ENCODE peak calls at places on chromosomes 12 and 14, in four cellular contexts. Z is fibroblast of lung, S is HL-60, N is cardiac fibroblast. E is an unnamed sample.

GRCh38 chr12:47990351-47991105 is 13.7 kb downstream of the COL2A1 start:
- DNase-seq in Z (peak; percentile 2), S (peak; percentile 37), N (peak; percentile 36), E (peak; percentile 12)

GRCh38 chr12:55743131-55743921 is 404 bp downstream of the GDF11 start:
- DNase-seq in Z (peak; percentile 70), S (peak; percentile 59), N (peak; percentile 74), E (peak; percentile 66)

GRCh38 chr12:68092976-68093375 is 66.6 kb downstream of the IFNG start:
- DNase-seq in Z (no peak), S (no peak), N (no peak), E (no peak)

GRCh38 chr14:74198441-74199234 is 40.6 kb upstream of the VSX2 start:
- DNase-seq in Z (no peak), S (no peak), N (no peak), E (no peak)

GRCh38 chr14:20719777-20720176 is 25.9 kb upstream of the EDDM3A start:
- DNase-seq in Z (no peak), S (no peak), N (no peak), E (no peak)

GRCh38 chr14:69715725-69716482 is 51.0 kb upstream of the SRSF5 start:
- DNase-seq in Z (peak; percentile 80), S (peak; percentile 57), N (peak; percentile 98), E (peak; percentile 77)

GRCh38 chr12:46124848-46125619 is 134.7 kb upstream of the SCAF11 start:
- DNase-seq in Z (peak; percentile 81), S (peak; percentile 26), N (peak; percentile 90), E (peak; percentile 86)

GRCh38 chr14:68393178-68393763 is 399.6 kb downstream of the ZFP36L1 start:
- DNase-seq in Z (no peak), S (no peak), N (no peak), E (no peak)

GRCh38 chr14:71408362-71409035 is 501.2 kb downstream of the PCNX1 start:
- DNase-seq in Z (peak; percentile 40), S (no peak), N (no peak), E (no peak)

GRCh38 chr14:72645706-72646105 is 248.2 kb downstream of the DPF3 start:
- DNase-seq in Z (no peak), S (no peak), N (no peak), E (no peak)

GRCh38 chr12:3341594-3341993 is 149.4 kb upstream of the PRMT8 start:
- DNase-seq in Z (no peak), S (no peak), N (no peak), E (no peak)

GRCh38 chr12:68370006-68370590 is 37.9 kb upstream of the MDM1 start:
- DNase-seq in Z (no peak), S (no peak), N (no peak), E (no peak)

GRCh38 chr14:62168564-62169155 is 406.4 kb downstream of the SNAPC1 start:
- DNase-seq in Z (no peak), S (no peak), N (peak; percentile 2), E (no peak)

GRCh38 chr12:26918321-26919215 is 19.2 kb downstream of the INTS13 start:
- DNase-seq in Z (peak; percentile 36), S (no peak), N (peak; percentile 33), E (no peak)

GRCh38 chr12:126772171-126772864 is 1494.7 kb upstream of the TMEM132C start:
- DNase-seq in Z (peak; percentile 76), S (no peak), N (no peak), E (peak; percentile 82)

GRCh38 chr12:88182431-88182830 is 40.3 kb downstream of the TMTC3 start:
- DNase-seq in Z (no peak), S (no peak), N (no peak), E (no peak)

GRCh38 chr14:72126561-72126960 is 194.3 kb downstream of the RGS6 start:
- DNase-seq in Z (no peak), S (no peak), N (no peak), E (no peak)

GRCh38 chr12:83559650-83560049 is 872.9 kb downstream of the TMTC2 start:
- DNase-seq in Z (no peak), S (no peak), N (no peak), E (no peak)

GRCh38 chr12:102480401-102480800 is at the start of gene IGF1:
- DNase-seq in Z (peak; percentile 65), S (no peak), N (peak; percentile 73), E (peak; percentile 56)

GRCh38 chr12:15629108-15629507 is 160.1 kb downstream of the EPS8 start:
- DNase-seq in Z (peak; percentile 97), S (no peak), N (peak; percentile 99), E (peak; percentile 100)

GRCh38 chr14:94119071-94119470 is 8.5 kb downstream of the IFI27 start:
- DNase-seq in Z (no peak), S (no peak), N (no peak), E (no peak)

GRCh38 chr12:76020281-76020680 is 11.3 kb downstream of the PHLDA1 start:
- DNase-seq in Z (peak; percentile 90), S (no peak), N (peak; percentile 69), E (peak; percentile 88)

GRCh38 chr14:75437201-75438143 is 9.7 kb downstream of the JDP2 start:
- DNase-seq in Z (no peak), S (no peak), N (no peak), E (no peak)

GRCh38 chr14:75435473-75435872 is 7.7 kb downstream of the JDP2 start:
- DNase-seq in Z (no peak), S (no peak), N (no peak), E (no peak)

GRCh38 chr14:75439989-75440388 is 12.2 kb downstream of the JDP2 start:
- DNase-seq in Z (no peak), S (no peak), N (no peak), E (no peak)

GRCh38 chr14:75440733-75441474 is 13.1 kb downstream of the JDP2 start:
- DNase-seq in Z (peak; percentile 54), S (no peak), N (peak; percentile 89), E (peak; percentile 95)

DNA sequence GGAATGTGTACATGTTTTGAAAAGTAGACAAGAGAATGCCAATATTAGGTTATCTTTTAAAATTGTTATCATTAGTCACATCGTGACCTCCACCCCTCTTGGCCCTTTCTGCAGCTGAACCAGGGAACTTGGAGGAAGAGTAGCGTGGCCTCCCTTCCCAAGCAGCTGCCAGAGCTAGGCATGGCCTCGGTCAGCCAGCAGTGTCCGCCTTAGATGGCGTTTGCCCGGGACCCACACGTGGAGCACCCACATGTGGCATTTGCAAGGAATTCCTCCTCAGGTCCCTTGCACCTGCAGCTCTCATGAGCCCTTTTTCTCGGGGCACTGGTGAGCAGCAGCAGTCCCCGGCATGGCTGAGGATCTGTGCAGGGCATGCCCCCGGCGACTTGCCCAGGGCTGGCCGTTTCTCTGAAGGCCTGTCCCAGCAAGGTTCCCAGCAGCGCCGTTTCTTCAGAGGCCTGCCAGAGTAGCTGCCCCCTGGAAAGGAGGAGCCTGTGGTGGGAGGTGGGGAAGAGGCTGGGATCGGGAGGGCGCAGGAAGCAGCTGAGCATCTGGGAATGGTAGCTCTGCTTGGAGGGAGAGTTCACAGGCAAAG is 10.8 kb downstream of the JDP2 start:
- DNase-seq in Z (no peak), S (no peak), N (no peak), E (no peak)
- H3K4me3 ChIP-seq in Z (no peak overlapping the region), S (no peak overlapping the region), N (no peak overlapping the region), E (no peak overlapping the region)

DNA sequence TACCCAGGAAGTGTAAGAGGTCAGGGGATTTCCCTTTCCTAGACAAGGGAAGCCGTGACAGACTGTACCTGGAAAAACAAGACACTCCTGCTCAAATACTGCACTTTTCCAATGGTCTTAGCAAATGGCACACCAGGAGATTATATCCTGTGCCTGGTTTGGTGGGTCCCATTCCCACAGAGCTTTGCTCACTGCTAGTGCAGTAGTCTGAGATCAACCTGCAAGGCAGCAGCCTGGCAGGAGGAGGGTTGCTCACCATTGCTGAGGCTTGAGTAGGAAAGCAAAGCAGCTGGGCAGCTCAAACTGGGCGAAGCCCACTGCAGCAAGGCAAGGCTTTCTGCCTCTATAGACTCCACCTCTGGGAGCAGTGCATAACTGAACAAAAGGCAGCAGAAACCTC is 1.0 kb upstream of the RDH16 start:
- DNase-seq in Z (no peak), S (no peak), N (no peak), E (no peak)
- TF ChIP-seq CTCF in Z (no peak), S (no peak), N (no peak), E (no peak)

GRCh38 chr12:6685814-6686213 is 3.4 kb downstream of the ZNF384 start:
- DNase-seq in Z (no peak), S (no peak), N (no peak), E (no peak)
- H3K4me3 ChIP-seq in Z (no peak overlapping the region), S (no peak overlapping the region), N (no peak overlapping the region), E (no peak overlapping the region)

GRCh38 chr14:103125098-103126070 is 2.1 kb downstream of the TNFAIP2 start:
- DNase-seq in Z (no peak), S (no peak), N (no peak), E (no peak)

GRCh38 chr14:103127861-103128598 is 4.8 kb downstream of the TNFAIP2 start:
- DNase-seq in Z (no peak), S (no peak), N (no peak), E (no peak)

GRCh38 chr14:103127356-103127755 is 4.1 kb downstream of the TNFAIP2 start:
- DNase-seq in Z (no peak), S (no peak), N (no peak), E (no peak)

GRCh38 chr14:103126088-103126872 is 3.0 kb downstream of the TNFAIP2 start:
- DNase-seq in Z (no peak), S (no peak), N (no peak), E (no peak)

DNA sequence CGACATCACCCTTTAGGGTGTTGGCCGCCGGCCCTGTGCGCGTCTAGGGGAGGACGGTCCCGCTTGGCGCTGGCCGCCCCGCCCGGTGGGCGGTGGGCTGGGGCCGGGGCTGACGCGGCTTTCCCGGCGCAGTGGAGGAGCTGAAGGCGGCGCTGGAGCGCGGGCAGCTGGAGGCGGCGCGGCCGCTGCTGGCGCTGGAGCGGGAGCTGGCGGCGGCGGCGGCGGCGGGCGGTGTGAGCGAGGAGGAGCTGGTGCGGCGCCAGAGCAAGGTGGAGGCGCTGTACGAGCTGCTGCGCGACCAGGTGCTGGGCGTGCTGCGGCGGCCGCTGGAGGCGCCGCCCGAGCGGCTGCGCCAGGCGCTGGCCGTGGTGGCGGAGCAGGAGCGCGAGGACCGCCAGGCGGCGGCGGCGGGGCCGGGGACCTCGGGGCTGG is 3.6 kb downstream of the TNFAIP2 start:
- DNase-seq in Z (peak; percentile 47), S (no peak), N (peak; percentile 27), E (no peak)
- TF ChIP-seq CTCF in Z (no peak), S (no peak), N (no peak), E (no peak)

DNA sequence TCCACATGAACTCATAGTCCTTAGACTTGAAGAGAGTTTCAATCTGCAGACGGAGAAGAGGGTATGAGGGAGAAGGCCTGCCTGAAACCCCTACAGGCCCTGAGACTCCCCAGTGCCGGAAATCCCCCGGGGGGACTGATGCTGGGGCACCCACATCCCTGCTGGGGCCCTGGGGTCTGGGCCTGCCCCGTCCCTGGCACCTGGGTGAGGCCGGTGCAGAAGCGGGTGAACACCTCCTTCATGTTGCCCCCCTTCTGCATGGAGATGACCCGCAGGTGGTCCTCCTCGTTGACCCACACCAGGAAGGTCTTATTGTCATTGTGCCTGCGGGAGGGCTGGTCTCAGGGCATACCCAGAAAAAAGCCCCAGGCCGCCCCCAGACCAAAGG is 2.4 kb downstream of the CKB start:
- DNase-seq in Z (no peak), S (no peak), N (no peak), E (no peak)
- H3K4me3 ChIP-seq in Z (no peak overlapping the region), S (no peak overlapping the region), N (no peak overlapping the region), E (no peak overlapping the region)

GRCh38 chr12:8890313-8891084 is 23.8 kb upstream of the PHC1 start:
- DNase-seq in Z (peak; percentile 33), S (no peak), N (peak; percentile 67), E (peak; percentile 37)
- TF ChIP-seq CTCF in Z (peak; percentile 70), S (peak; percentile 55), N (peak; percentile 77), E (peak; percentile 81)

GRCh38 chr12:71666259-71666658 is 2.2 kb downstream of the THAP2 start:
- DNase-seq in Z (no peak), S (no peak), N (no peak), E (no peak)
- H3K4me3 ChIP-seq in Z (no peak overlapping the region), S (no peak overlapping the region), N (no peak overlapping the region), E (no peak overlapping the region)

E was measured in fibroblast of mammary gland.